ENCODE peak calls at places on chromosomes 5 and 9, in seven cellular contexts. A is choroid plexus epithelial cell, K is neural progenitor cell, U is fibroblast of the aortic adventitia, W is esophagus muscularis mucosa, H is right lobe of liver, G is uterus. R is an unnamed sample.

GRCh38 chr9:82991684-82992083 is 71.3 kb downstream of the RASEF start:
- DNase-seq in A (peak), K (no peak), U (no peak), W (peak), H (no peak), G (no peak), R (no peak)

GRCh38 chr5:139273322-139273571 is 20.3 kb upstream of the MATR3 start:
- DNase-seq in A (no peak), K (peak), U (no peak), W (no peak), H (no peak), G (no peak), R (no peak)

GRCh38 chr9:92706218-92706940 is 36.4 kb upstream of the IPPK start:
- DNase-seq in A (peak), K (peak), U (no peak), W (peak), H (no peak), G (no peak), R (peak)

GRCh38 chr5:159050408-159051091 is 49.2 kb downstream of the EBF1 start:
- DNase-seq in A (peak), K (peak), U (peak), W (no peak), H (no peak), G (peak), R (peak)

GRCh38 chr9:136092353-136092650 is 2.8 kb downstream of the NACC2 start:
- DNase-seq in A (no peak), K (peak), U (no peak), W (no peak), H (peak), G (no peak), R (no peak)

GRCh38 chr9:5622019-5622418 is 6.9 kb upstream of the RIC1 start:
- DNase-seq in A (peak), K (no peak), U (peak), W (no peak), H (no peak), G (no peak), R (peak)

GRCh38 chr5:81191726-81192125 is 41.4 kb upstream of the CKMT2 start:
- DNase-seq in A (no peak), K (no peak), U (no peak), W (no peak), H (no peak), G (no peak), R (no peak)

GRCh38 chr5:113025596-113025995 is 49.0 kb downstream of the DCP2 start:
- DNase-seq in A (no peak), K (no peak), U (no peak), W (no peak), H (no peak), G (no peak), R (no peak)

GRCh38 chr5:146751781-146752401 is 126.7 kb downstream of the PPP2R2B start:
- DNase-seq in A (no peak), K (no peak), U (no peak), W (no peak), H (no peak), G (no peak), R (no peak)

GRCh38 chr9:84493284-84493947 is 152.9 kb upstream of the SLC28A3 start:
- DNase-seq in A (no peak), K (peak), U (no peak), W (no peak), H (no peak), G (no peak), R (no peak)

GRCh38 chr9:133855802-133856592 is 117.8 kb upstream of the SARDH start:
- DNase-seq in A (peak), K (no peak), U (peak), W (no peak), H (peak), G (peak), R (peak)

GRCh38 chr9:125183054-125183453 is 6.5 kb downstream of the PPP6C start:
- DNase-seq in A (no peak), K (no peak), U (peak), W (no peak), H (no peak), G (no peak), R (no peak)

GRCh38 chr9:138047469-138048040 is 170.0 kb downstream of the CACNA1B start:
- DNase-seq in A (no peak), K (peak), U (no peak), W (peak), H (no peak), G (no peak), R (no peak)

GRCh38 chr5:133201310-133201709 is 149.5 kb downstream of the HSPA4 start:
- DNase-seq in A (no peak), K (no peak), U (no peak), W (peak), H (no peak), G (no peak), R (no peak)

GRCh38 chr5:157750320-157750719 is 6.8 kb downstream of the LSM11 start:
- DNase-seq in A (peak), K (no peak), U (peak), W (no peak), H (no peak), G (peak), R (peak)

GRCh38 chr5:14447958-14448881 is 133.4 kb upstream of the OTULINL start:
- DNase-seq in A (peak), K (no peak), U (peak), W (no peak), H (no peak), G (no peak), R (peak)

GRCh38 chr5:106397700-106398099 is 1273.0 kb downstream of the EFNA5 start:
- DNase-seq in A (peak), K (no peak), U (peak), W (no peak), H (no peak), G (no peak), R (peak)

GRCh38 chr9:35604578-35605335 is at the start of gene TESK1:
- DNase-seq in A (peak), K (peak), U (peak), W (no peak), H (peak), G (peak), R (peak)

GRCh38 chr5:160843240-160843639 is 8.8 kb downstream of the ATP10B start:
- DNase-seq in A (no peak), K (no peak), U (no peak), W (no peak), H (no peak), G (no peak), R (no peak)

GRCh38 chr5:172187118-172188032 is 649 bp downstream of the STK10 start:
- DNase-seq in A (peak), K (peak), U (peak), W (no peak), H (peak), G (peak), R (peak)

GRCh38 chr9:128456613-128457061 is 831 bp downstream of the ODF2 start:
- DNase-seq in A (peak), K (peak), U (peak), W (no peak), H (peak), G (peak), R (peak)

GRCh38 chr9:114588150-114588663 is 638 bp downstream of the ATP6V1G1 start:
- DNase-seq in A (peak), K (peak), U (peak), W (peak), H (no peak), G (no peak), R (peak)

GRCh38 chr9:126508171-126508591 is 105.5 kb upstream of the LMX1B start:
- DNase-seq in A (no peak), K (no peak), U (no peak), W (no peak), H (no peak), G (no peak), R (no peak)

GRCh38 chr5:134143964-134144941 is 29.8 kb downstream of the TCF7 start:
- DNase-seq in A (no peak), K (no peak), U (no peak), W (no peak), H (no peak), G (no peak), R (no peak)

GRCh38 chr5:36870399-36871040 is 6.0 kb upstream of the NIPBL start:
- DNase-seq in A (peak), K (peak), U (peak), W (no peak), H (no peak), G (no peak), R (peak)

GRCh38 chr5:65512170-65512937 is 30.6 kb upstream of the ADAMTS6 start:
- DNase-seq in A (no peak), K (no peak), U (no peak), W (no peak), H (no peak), G (no peak), R (no peak)

GRCh38 chr9:35688558-35689350 is 971 bp downstream of the TPM2 start:
- DNase-seq in A (peak), K (no peak), U (peak), W (no peak), H (no peak), G (no peak), R (peak)

GRCh38 chr9:125119643-125120286 is 23.6 kb downstream of the SCAI start:
- DNase-seq in A (peak), K (no peak), U (peak), W (peak), H (no peak), G (no peak), R (peak)

GRCh38 chr5:81785311-81785710 is 34.4 kb upstream of the SSBP2 start:
- DNase-seq in A (no peak), K (no peak), U (no peak), W (no peak), H (no peak), G (no peak), R (no peak)

GRCh38 chr5:151239237-151239861 is 13.6 kb upstream of the GM2A start:
- DNase-seq in A (peak), K (peak), U (peak), W (no peak), H (peak), G (peak), R (peak)

DNA sequence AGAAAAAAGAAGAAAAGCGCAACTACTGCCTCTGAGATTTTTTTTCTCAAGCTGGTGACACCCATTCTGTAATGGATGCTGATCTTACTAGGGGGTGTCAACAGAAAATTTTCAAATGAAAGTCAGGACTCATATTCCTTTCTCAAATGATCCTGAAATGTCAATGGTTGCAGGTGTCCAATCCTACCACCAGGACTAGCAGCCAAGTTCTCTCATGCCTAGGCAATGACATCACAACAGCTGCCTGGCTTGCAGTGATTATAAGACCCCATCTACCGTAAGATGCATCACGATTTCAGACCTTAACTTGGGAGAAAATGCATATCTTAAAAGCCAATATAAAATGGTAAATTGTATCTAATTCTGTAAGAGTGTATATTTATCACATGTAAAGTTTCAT is 104.6 kb downstream of the DENND1A start:
- DNase-seq in A (peak), K (peak), U (no peak), W (no peak), H (no peak), G (no peak), R (no peak)
- TF ChIP-seq CTCF in A (peak), K (peak), U (no peak), W (no peak), H (no peak), G (no peak), R (no peak)

GRCh38 chr9:22921742-22922141 is 475.1 kb downstream of the DMRTA1 start:
- DNase-seq in A (no peak), K (no peak), U (no peak), W (no peak), H (no peak), G (no peak), R (no peak)
- H3K4me3 ChIP-seq in A (no peak), K (no peak), U (no peak), W (no peak), H (no peak), G (no peak), R (no peak)

DNA sequence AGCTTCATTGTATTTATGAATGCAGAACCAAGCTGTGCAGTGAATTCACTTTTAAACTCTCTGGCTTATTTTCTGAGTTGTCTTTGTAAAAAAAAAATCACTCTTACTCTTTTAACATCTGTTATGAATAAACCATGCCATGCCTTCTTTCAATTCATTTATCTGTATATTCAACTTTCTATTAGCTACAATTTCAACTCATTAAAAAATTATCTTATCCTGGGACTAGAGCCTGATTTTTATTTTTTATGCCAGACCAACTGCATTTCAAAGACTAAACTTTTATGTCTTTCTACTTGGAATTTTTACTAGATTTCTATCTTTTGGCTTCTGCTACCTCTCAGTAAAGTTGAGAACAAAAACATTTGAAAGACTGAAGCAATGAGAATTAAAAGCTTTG is 342.7 kb downstream of the DEPDC1B start:
- DNase-seq in A (no peak), K (no peak), U (no peak), W (no peak), H (no peak), G (no peak), R (no peak)
- TF ChIP-seq CTCF in A (no peak), K (no peak), U (no peak), W (no peak), H (no peak), G (no peak), R (no peak)

DNA sequence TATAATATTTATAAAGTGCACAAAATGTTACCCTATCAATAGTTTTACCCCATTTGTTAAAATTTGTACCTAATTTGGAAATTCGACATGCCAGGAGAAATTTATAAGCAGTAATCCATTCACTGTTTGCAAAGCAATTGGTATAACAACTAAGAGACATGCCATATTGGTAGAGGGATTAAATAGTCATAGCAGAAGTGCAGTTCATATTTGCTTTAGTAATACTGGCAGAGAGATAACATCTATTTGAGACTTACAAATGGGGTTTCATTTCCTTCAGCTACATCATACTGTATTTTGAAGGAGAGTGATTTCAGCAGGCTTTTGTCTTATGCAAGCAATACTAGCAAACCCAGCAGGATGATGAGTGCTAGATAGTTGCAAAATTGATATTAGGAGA is 610.4 kb upstream of the CDH10 start:
- DNase-seq in A (no peak), K (no peak), U (no peak), W (no peak), H (no peak), G (no peak), R (no peak)
- H3K4me3 ChIP-seq in A (no peak), K (no peak), U (no peak), W (no peak), H (no peak), G (no peak), R (no peak)

GRCh38 chr9:107299437-107299836 is 16.4 kb downstream of the RAD23B start:
- DNase-seq in A (no peak), K (no peak), U (no peak), W (no peak), H (no peak), G (no peak), R (no peak)
- TF ChIP-seq CTCF in A (peak), K (no peak), U (no peak), W (peak), H (no peak), G (no peak), R (peak)

DNA sequence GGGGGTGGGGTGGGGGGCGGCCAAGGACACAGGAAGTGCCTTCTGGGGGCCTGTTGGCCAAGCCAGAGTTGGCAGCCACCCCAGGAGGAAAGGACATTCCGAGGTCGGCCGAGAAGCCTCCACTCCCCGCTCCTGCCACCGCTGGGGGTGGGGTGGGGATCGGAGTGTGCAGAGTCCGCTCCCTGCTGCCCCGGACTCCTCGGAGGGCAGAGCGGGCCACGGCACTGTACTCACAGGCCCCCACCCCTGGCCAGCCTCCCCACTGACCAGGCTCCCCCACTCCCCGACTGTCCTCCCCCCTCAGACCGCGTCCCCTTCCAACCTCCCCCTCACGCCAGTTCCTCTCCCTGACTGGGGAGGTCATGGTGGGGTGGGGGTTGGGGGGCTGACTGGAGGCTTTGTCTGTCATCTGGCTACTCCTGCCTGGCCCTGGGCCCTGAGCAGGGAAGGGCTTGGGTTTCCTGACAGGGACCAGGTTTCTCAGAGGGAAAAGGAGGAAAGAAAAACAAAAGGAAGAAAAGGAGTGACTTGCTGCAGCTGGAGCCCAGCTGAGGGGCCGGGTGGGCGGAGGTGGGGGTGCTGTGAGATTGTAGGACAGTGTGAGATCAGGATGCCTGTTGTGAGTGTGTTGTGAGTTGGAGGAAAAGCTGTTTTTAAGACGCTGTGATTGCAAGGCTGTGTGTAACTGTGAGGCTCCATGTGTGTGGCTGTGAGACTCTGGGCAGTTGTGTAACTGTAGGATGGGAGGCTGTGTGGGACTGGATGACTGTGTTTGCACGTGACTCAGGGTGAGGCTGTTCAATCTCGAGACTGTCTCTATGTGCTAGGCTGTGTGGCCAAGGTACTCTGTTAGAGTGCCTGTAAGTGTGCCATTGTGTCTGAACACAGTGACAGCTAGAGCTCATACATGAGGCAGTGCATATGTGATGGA is 29.6 kb downstream of the CNTFR start:
- DNase-seq in A (peak), K (peak), U (peak), W (no peak), H (peak), G (no peak), R (peak)
- H3K4me3 ChIP-seq in A (no peak), K (no peak), U (no peak), W (no peak), H (no peak), G (no peak), R (no peak)

R was measured in AG10803.